ENCODE peak calls at places on chromosomes 5 and 9, in six cellular contexts. M is sciatic nerve, E is KG1, D is stomach, P is HS-5, O is NCI-H460. F is an unnamed sample.

GRCh38 chr5:41925555-41925946 is 470 bp downstream of the FBXO4 start:
- DNase-seq in M (peak), E (no peak), D (peak), P (no peak), O (peak), F (peak)

GRCh38 chr5:92492908-92493307 is 1088.1 kb downstream of the NR2F1-AS1 start:
- DNase-seq in M (no peak), E (no peak), D (no peak), P (no peak), O (no peak), F (no peak)

GRCh38 chr5:118597448-118597847 is 390.9 kb downstream of the DTWD2 start:
- DNase-seq in M (no peak), E (no peak), D (no peak), P (no peak), O (no peak), F (no peak)

GRCh38 chr5:54311178-54311811 is 922 bp upstream of the ARL15 start:
- DNase-seq in M (no peak), E (peak), D (no peak), P (no peak), O (no peak), F (no peak)

GRCh38 chr5:77645158-77645994 is 6.9 kb upstream of the OTP start:
- DNase-seq in M (no peak), E (no peak), D (peak), P (no peak), O (peak), F (peak)

GRCh38 chr5:74974451-74975089 is 77.8 kb downstream of the GCNT4 start:
- DNase-seq in M (no peak), E (no peak), D (no peak), P (no peak), O (no peak), F (no peak)

GRCh38 chr9:113614843-113615648 is 151.5 kb downstream of the RGS3 start:
- DNase-seq in M (peak), E (no peak), D (no peak), P (no peak), O (no peak), F (peak)

GRCh38 chr5:150079655-150080461 is 6.5 kb downstream of the CSF1R start:
- DNase-seq in M (no peak), E (no peak), D (peak), P (no peak), O (no peak), F (peak)

GRCh38 chr9:81499021-81499454 is 190.3 kb downstream of the TLE1 start:
- DNase-seq in M (no peak), E (no peak), D (no peak), P (peak), O (no peak), F (no peak)

GRCh38 chr5:141199359-141200235 is at the start of gene PCDHB11:
- DNase-seq in M (no peak), E (no peak), D (no peak), P (no peak), O (peak), F (no peak)

GRCh38 chr5:171639966-171640365 is 145.7 kb upstream of the SMIM23 start:
- DNase-seq in M (no peak), E (no peak), D (no peak), P (no peak), O (no peak), F (no peak)

GRCh38 chr5:148970228-148970627 is 92.6 kb downstream of the SH3TC2 start:
- DNase-seq in M (no peak), E (no peak), D (peak), P (no peak), O (no peak), F (peak)

GRCh38 chr5:88518131-88519016 is 249.7 kb upstream of the TMEM161B start:
- DNase-seq in M (no peak), E (no peak), D (no peak), P (no peak), O (no peak), F (no peak)

GRCh38 chr9:36150529-36151305 is 14.2 kb downstream of the GLIPR2 start:
- DNase-seq in M (no peak), E (no peak), D (no peak), P (no peak), O (no peak), F (no peak)

GRCh38 chr5:17151686-17152085 is 65.7 kb upstream of the BASP1 start:
- DNase-seq in M (no peak), E (no peak), D (no peak), P (no peak), O (no peak), F (no peak)

GRCh38 chr5:176653401-176653800 is 6.1 kb downstream of the TSPAN17 start:
- DNase-seq in M (no peak), E (no peak), D (peak), P (no peak), O (no peak), F (no peak)

GRCh38 chr5:175542232-175542965 is 64.0 kb downstream of the SFXN1 start:
- DNase-seq in M (no peak), E (no peak), D (peak), P (no peak), O (no peak), F (no peak)

GRCh38 chr5:173742432-173742816 is 126.0 kb upstream of the BOD1 start:
- DNase-seq in M (no peak), E (no peak), D (no peak), P (no peak), O (no peak), F (no peak)

GRCh38 chr9:573551-574410 is 267.7 kb upstream of the DMRT1 start:
- DNase-seq in M (no peak), E (no peak), D (no peak), P (no peak), O (no peak), F (no peak)

GRCh38 chr9:129333961-129334743 is 156.1 kb upstream of the IER5L start:
- DNase-seq in M (peak), E (no peak), D (peak), P (peak), O (peak), F (peak)

GRCh38 chr5:144451187-144451973 is 280.7 kb downstream of the KCTD16 start:
- DNase-seq in M (no peak), E (no peak), D (no peak), P (no peak), O (peak), F (no peak)

GRCh38 chr9:136494531-136495215 is 11.8 kb upstream of the SEC16A start:
- DNase-seq in M (no peak), E (no peak), D (no peak), P (no peak), O (no peak), F (no peak)

GRCh38 chr5:150751096-150751891 is 7.5 kb downstream of the DCTN4 start:
- DNase-seq in M (no peak), E (no peak), D (no peak), P (no peak), O (no peak), F (no peak)

GRCh38 chr5:171520300-171521170 is 101.1 kb downstream of the FGF18 start:
- DNase-seq in M (no peak), E (no peak), D (no peak), P (no peak), O (no peak), F (no peak)

GRCh38 chr5:31866166-31866565 is 227.2 kb downstream of the PDZD2 start:
- DNase-seq in M (no peak), E (no peak), D (no peak), P (no peak), O (no peak), F (no peak)

GRCh38 chr9:38207247-38207778 is 138.3 kb upstream of the SHB start:
- DNase-seq in M (no peak), E (no peak), D (no peak), P (no peak), O (no peak), F (no peak)

GRCh38 chr9:135069556-135070197 is 17.8 kb upstream of the OLFM1 start:
- DNase-seq in M (peak), E (no peak), D (no peak), P (no peak), O (no peak), F (no peak)

GRCh38 chr9:686381-686813 is 155.1 kb upstream of the DMRT1 start:
- DNase-seq in M (no peak), E (no peak), D (no peak), P (no peak), O (no peak), F (peak)

GRCh38 chr9:89020754-89021153 is 29.5 kb downstream of the S1PR3 start:
- DNase-seq in M (no peak), E (no peak), D (no peak), P (no peak), O (no peak), F (no peak)

GRCh38 chr9:85971731-85972130 is 30.8 kb downstream of the NAA35 start:
- DNase-seq in M (no peak), E (no peak), D (no peak), P (no peak), O (no peak), F (no peak)

GRCh38 chr5:115500225-115500624 is 44.4 kb downstream of the FEM1C start:
- DNase-seq in M (no peak), E (no peak), D (no peak), P (no peak), O (no peak), F (no peak)

GRCh38 chr9:504921-505821 is 290.5 kb downstream of the DOCK8 start:
- DNase-seq in M (peak), E (no peak), D (peak), P (no peak), O (no peak), F (no peak)

GRCh38 chr5:122896598-122897282 is 51.3 kb downstream of the SNX24 start:
- DNase-seq in M (no peak), E (no peak), D (no peak), P (no peak), O (peak), F (no peak)

GRCh38 chr5:93585054-93585751 is 2.2 kb downstream of the NR2F1 start:
- DNase-seq in M (peak), E (no peak), D (no peak), P (no peak), O (peak), F (no peak)

GRCh38 chr5:114380721-114381120 is 18.9 kb downstream of the KCNN2 start:
- DNase-seq in M (no peak), E (no peak), D (no peak), P (no peak), O (no peak), F (no peak)

GRCh38 chr9:70924380-70924779 is 197.0 kb downstream of the TRPM3 start:
- DNase-seq in M (no peak), E (no peak), D (no peak), P (peak), O (no peak), F (no peak)

F was measured in left lobe of liver.